ENCODE peak calls at places on chromosomes 3 and 15, in seven cellular contexts. One of them, this sample, is unnamed.

GRCh38 chr3:140298569-140299070 is 363.6 kb downstream of the CLSTN2 start:
- DNase-seq in iris pigment epithelial cell: no peak
- DNase-seq in CD8-positive, alpha-beta memory T cell: no peak
- DNase-seq in AG04450: no peak
- DNase-seq in HTR-8/SVneo: no peak
- DNase-seq in stimulated activated CD4-positive, alpha-beta T cell treated with anti-CD3 and anti-CD28 coated beads, Interleukin-2, amount 100 ng/mL, for 48 hours: no peak
- DNase-seq in NCI-H1105 treated with DMSO at 0.1 percent for 48 hours: no peak
- DNase-seq in this sample: no peak

GRCh38 chr15:59249816-59250215 is 43.2 kb downstream of the LDHAL6B start:
- DNase-seq in iris pigment epithelial cell: no peak
- DNase-seq in CD8-positive, alpha-beta memory T cell: no peak
- DNase-seq in AG04450: no peak
- DNase-seq in HTR-8/SVneo: no peak
- DNase-seq in stimulated activated CD4-positive, alpha-beta T cell treated with anti-CD3 and anti-CD28 coated beads, Interleukin-2, amount 100 ng/mL, for 48 hours: no peak
- DNase-seq in NCI-H1105 treated with DMSO at 0.1 percent for 48 hours: no peak
- DNase-seq in this sample: no peak

GRCh38 chr3:10782011-10782410 is 34.0 kb upstream of the SLC6A11 start:
- DNase-seq in iris pigment epithelial cell: no peak
- DNase-seq in CD8-positive, alpha-beta memory T cell: no peak
- DNase-seq in AG04450: no peak
- DNase-seq in HTR-8/SVneo: no peak
- DNase-seq in stimulated activated CD4-positive, alpha-beta T cell treated with anti-CD3 and anti-CD28 coated beads, Interleukin-2, amount 100 ng/mL, for 48 hours: no peak
- DNase-seq in NCI-H1105 treated with DMSO at 0.1 percent for 48 hours: peak; percentile 37
- DNase-seq in this sample: no peak

GRCh38 chr3:178971614-178972013 is 100.0 kb downstream of the ZMAT3 start:
- DNase-seq in iris pigment epithelial cell: peak; percentile 47
- DNase-seq in CD8-positive, alpha-beta memory T cell: no peak
- DNase-seq in AG04450: no peak
- DNase-seq in HTR-8/SVneo: peak; percentile 4
- DNase-seq in stimulated activated CD4-positive, alpha-beta T cell treated with anti-CD3 and anti-CD28 coated beads, Interleukin-2, amount 100 ng/mL, for 48 hours: no peak
- DNase-seq in NCI-H1105 treated with DMSO at 0.1 percent for 48 hours: no peak
- DNase-seq in this sample: no peak

GRCh38 chr3:183490653-183491052 is 62.2 kb upstream of the MCF2L2 start:
- DNase-seq in iris pigment epithelial cell: peak; percentile 74
- DNase-seq in CD8-positive, alpha-beta memory T cell: no peak
- DNase-seq in AG04450: no peak
- DNase-seq in HTR-8/SVneo: no peak
- DNase-seq in stimulated activated CD4-positive, alpha-beta T cell treated with anti-CD3 and anti-CD28 coated beads, Interleukin-2, amount 100 ng/mL, for 48 hours: no peak
- DNase-seq in NCI-H1105 treated with DMSO at 0.1 percent for 48 hours: peak; percentile 80
- DNase-seq in this sample: no peak

GRCh38 chr15:58472821-58473581 is 41.2 kb downstream of the LIPC start:
- DNase-seq in iris pigment epithelial cell: peak; percentile 42
- DNase-seq in CD8-positive, alpha-beta memory T cell: peak; percentile 29
- DNase-seq in AG04450: no peak
- DNase-seq in HTR-8/SVneo: no peak
- DNase-seq in stimulated activated CD4-positive, alpha-beta T cell treated with anti-CD3 and anti-CD28 coated beads, Interleukin-2, amount 100 ng/mL, for 48 hours: peak; percentile 11
- DNase-seq in NCI-H1105 treated with DMSO at 0.1 percent for 48 hours: no peak
- DNase-seq in this sample: no peak

GRCh38 chr15:75843618-75844610 is 667 bp downstream of the UBE2Q2 start:
- DNase-seq in iris pigment epithelial cell: peak; percentile 66
- DNase-seq in CD8-positive, alpha-beta memory T cell: peak; percentile 34
- DNase-seq in AG04450: no peak
- DNase-seq in HTR-8/SVneo: peak; percentile 33
- DNase-seq in stimulated activated CD4-positive, alpha-beta T cell treated with anti-CD3 and anti-CD28 coated beads, Interleukin-2, amount 100 ng/mL, for 48 hours: peak; percentile 28
- DNase-seq in NCI-H1105 treated with DMSO at 0.1 percent for 48 hours: peak; percentile 45
- DNase-seq in this sample: no peak

GRCh38 chr3:146187334-146187950 is 26.5 kb upstream of the PLOD2 start:
- DNase-seq in iris pigment epithelial cell: no peak
- DNase-seq in CD8-positive, alpha-beta memory T cell: no peak
- DNase-seq in AG04450: no peak
- DNase-seq in HTR-8/SVneo: no peak
- DNase-seq in stimulated activated CD4-positive, alpha-beta T cell treated with anti-CD3 and anti-CD28 coated beads, Interleukin-2, amount 100 ng/mL, for 48 hours: no peak
- DNase-seq in NCI-H1105 treated with DMSO at 0.1 percent for 48 hours: peak; percentile 47
- DNase-seq in this sample: no peak

GRCh38 chr3:11592460-11593298 is 51.0 kb downstream of the VGLL4 start:
- DNase-seq in iris pigment epithelial cell: peak; percentile 43
- DNase-seq in CD8-positive, alpha-beta memory T cell: no peak
- DNase-seq in AG04450: no peak
- DNase-seq in HTR-8/SVneo: no peak
- DNase-seq in stimulated activated CD4-positive, alpha-beta T cell treated with anti-CD3 and anti-CD28 coated beads, Interleukin-2, amount 100 ng/mL, for 48 hours: no peak
- DNase-seq in NCI-H1105 treated with DMSO at 0.1 percent for 48 hours: no peak
- DNase-seq in this sample: no peak

GRCh38 chr3:10249833-10250232 is 1.6 kb downstream of the TATDN2 start:
- DNase-seq in iris pigment epithelial cell: peak; percentile 71
- DNase-seq in CD8-positive, alpha-beta memory T cell: no peak
- DNase-seq in AG04450: no peak
- DNase-seq in HTR-8/SVneo: no peak
- DNase-seq in stimulated activated CD4-positive, alpha-beta T cell treated with anti-CD3 and anti-CD28 coated beads, Interleukin-2, amount 100 ng/mL, for 48 hours: no peak
- DNase-seq in NCI-H1105 treated with DMSO at 0.1 percent for 48 hours: no peak
- DNase-seq in this sample: no peak

GRCh38 chr15:59360896-59361295 is 11.8 kb downstream of the MYO1E start:
- DNase-seq in iris pigment epithelial cell: no peak
- DNase-seq in CD8-positive, alpha-beta memory T cell: no peak
- DNase-seq in AG04450: no peak
- DNase-seq in HTR-8/SVneo: no peak
- DNase-seq in stimulated activated CD4-positive, alpha-beta T cell treated with anti-CD3 and anti-CD28 coated beads, Interleukin-2, amount 100 ng/mL, for 48 hours: no peak
- DNase-seq in NCI-H1105 treated with DMSO at 0.1 percent for 48 hours: no peak
- DNase-seq in this sample: no peak

GRCh38 chr3:36362973-36363372 is 17.3 kb upstream of the STAC start:
- DNase-seq in iris pigment epithelial cell: peak; percentile 56
- DNase-seq in CD8-positive, alpha-beta memory T cell: no peak
- DNase-seq in AG04450: no peak
- DNase-seq in HTR-8/SVneo: peak; percentile 59
- DNase-seq in stimulated activated CD4-positive, alpha-beta T cell treated with anti-CD3 and anti-CD28 coated beads, Interleukin-2, amount 100 ng/mL, for 48 hours: no peak
- DNase-seq in NCI-H1105 treated with DMSO at 0.1 percent for 48 hours: no peak
- DNase-seq in this sample: peak; percentile 53

GRCh38 chr3:81955908-81956307 is 194.5 kb upstream of the GBE1 start:
- DNase-seq in iris pigment epithelial cell: no peak
- DNase-seq in CD8-positive, alpha-beta memory T cell: no peak
- DNase-seq in AG04450: no peak
- DNase-seq in HTR-8/SVneo: no peak
- DNase-seq in stimulated activated CD4-positive, alpha-beta T cell treated with anti-CD3 and anti-CD28 coated beads, Interleukin-2, amount 100 ng/mL, for 48 hours: no peak
- DNase-seq in NCI-H1105 treated with DMSO at 0.1 percent for 48 hours: no peak
- DNase-seq in this sample: no peak

GRCh38 chr3:171862993-171863521 is 19.9 kb downstream of the TMEM212 start:
- DNase-seq in iris pigment epithelial cell: peak; percentile 71
- DNase-seq in CD8-positive, alpha-beta memory T cell: no peak
- DNase-seq in AG04450: no peak
- DNase-seq in HTR-8/SVneo: no peak
- DNase-seq in stimulated activated CD4-positive, alpha-beta T cell treated with anti-CD3 and anti-CD28 coated beads, Interleukin-2, amount 100 ng/mL, for 48 hours: no peak
- DNase-seq in NCI-H1105 treated with DMSO at 0.1 percent for 48 hours: no peak
- DNase-seq in this sample: no peak

GRCh38 chr15:67836477-67836876 is 3.4 kb downstream of the RNU6-1 start:
- DNase-seq in iris pigment epithelial cell: peak; percentile 29
- DNase-seq in CD8-positive, alpha-beta memory T cell: peak; percentile 44
- DNase-seq in AG04450: no peak
- DNase-seq in HTR-8/SVneo: no peak
- DNase-seq in stimulated activated CD4-positive, alpha-beta T cell treated with anti-CD3 and anti-CD28 coated beads, Interleukin-2, amount 100 ng/mL, for 48 hours: peak; percentile 52
- DNase-seq in NCI-H1105 treated with DMSO at 0.1 percent for 48 hours: no peak
- DNase-seq in this sample: no peak

GRCh38 chr3:139225551-139225950 is 118.3 kb upstream of the MRPS22 start:
- DNase-seq in iris pigment epithelial cell: no peak
- DNase-seq in CD8-positive, alpha-beta memory T cell: no peak
- DNase-seq in AG04450: no peak
- DNase-seq in HTR-8/SVneo: no peak
- DNase-seq in stimulated activated CD4-positive, alpha-beta T cell treated with anti-CD3 and anti-CD28 coated beads, Interleukin-2, amount 100 ng/mL, for 48 hours: no peak
- DNase-seq in NCI-H1105 treated with DMSO at 0.1 percent for 48 hours: no peak
- DNase-seq in this sample: no peak

GRCh38 chr3:112143251-112143650 is 10.2 kb upstream of the GCSAM start:
- DNase-seq in iris pigment epithelial cell: no peak
- DNase-seq in CD8-positive, alpha-beta memory T cell: no peak
- DNase-seq in AG04450: no peak
- DNase-seq in HTR-8/SVneo: no peak
- DNase-seq in stimulated activated CD4-positive, alpha-beta T cell treated with anti-CD3 and anti-CD28 coated beads, Interleukin-2, amount 100 ng/mL, for 48 hours: no peak
- DNase-seq in NCI-H1105 treated with DMSO at 0.1 percent for 48 hours: no peak
- DNase-seq in this sample: no peak

GRCh38 chr15:38496151-38496550 is 42.2 kb downstream of the FAM98B start:
- DNase-seq in iris pigment epithelial cell: no peak
- DNase-seq in CD8-positive, alpha-beta memory T cell: no peak
- DNase-seq in AG04450: no peak
- DNase-seq in HTR-8/SVneo: no peak
- DNase-seq in stimulated activated CD4-positive, alpha-beta T cell treated with anti-CD3 and anti-CD28 coated beads, Interleukin-2, amount 100 ng/mL, for 48 hours: no peak
- DNase-seq in NCI-H1105 treated with DMSO at 0.1 percent for 48 hours: no peak
- DNase-seq in this sample: no peak

GRCh38 chr3:52528596-52529375 is 4.9 kb downstream of the NT5DC2 start:
- DNase-seq in iris pigment epithelial cell: no peak
- DNase-seq in CD8-positive, alpha-beta memory T cell: no peak
- DNase-seq in AG04450: no peak
- DNase-seq in HTR-8/SVneo: no peak
- DNase-seq in stimulated activated CD4-positive, alpha-beta T cell treated with anti-CD3 and anti-CD28 coated beads, Interleukin-2, amount 100 ng/mL, for 48 hours: no peak
- DNase-seq in NCI-H1105 treated with DMSO at 0.1 percent for 48 hours: no peak
- DNase-seq in this sample: no peak

GRCh38 chr3:149247025-149247710 is 25.5 kb upstream of the CP start:
- DNase-seq in iris pigment epithelial cell: peak; percentile 36
- DNase-seq in CD8-positive, alpha-beta memory T cell: no peak
- DNase-seq in AG04450: no peak
- DNase-seq in HTR-8/SVneo: no peak
- DNase-seq in stimulated activated CD4-positive, alpha-beta T cell treated with anti-CD3 and anti-CD28 coated beads, Interleukin-2, amount 100 ng/mL, for 48 hours: no peak
- DNase-seq in NCI-H1105 treated with DMSO at 0.1 percent for 48 hours: no peak
- DNase-seq in this sample: no peak

GRCh38 chr3:113000691-113001090 is 9.9 kb downstream of the GTPBP8 start:
- DNase-seq in iris pigment epithelial cell: peak; percentile 15
- DNase-seq in CD8-positive, alpha-beta memory T cell: no peak
- DNase-seq in AG04450: no peak
- DNase-seq in HTR-8/SVneo: no peak
- DNase-seq in stimulated activated CD4-positive, alpha-beta T cell treated with anti-CD3 and anti-CD28 coated beads, Interleukin-2, amount 100 ng/mL, for 48 hours: no peak
- DNase-seq in NCI-H1105 treated with DMSO at 0.1 percent for 48 hours: no peak
- DNase-seq in this sample: no peak

GRCh38 chr15:77144028-77144427 is 73.1 kb upstream of the TSPAN3 start:
- DNase-seq in iris pigment epithelial cell: peak; percentile 83
- DNase-seq in CD8-positive, alpha-beta memory T cell: no peak
- DNase-seq in AG04450: no peak
- DNase-seq in HTR-8/SVneo: no peak
- DNase-seq in stimulated activated CD4-positive, alpha-beta T cell treated with anti-CD3 and anti-CD28 coated beads, Interleukin-2, amount 100 ng/mL, for 48 hours: no peak
- DNase-seq in NCI-H1105 treated with DMSO at 0.1 percent for 48 hours: no peak
- DNase-seq in this sample: no peak

GRCh38 chr15:63509056-63509696 is 4.8 kb downstream of the USP3 start:
- DNase-seq in iris pigment epithelial cell: no peak
- DNase-seq in CD8-positive, alpha-beta memory T cell: no peak
- DNase-seq in AG04450: no peak
- DNase-seq in HTR-8/SVneo: no peak
- DNase-seq in stimulated activated CD4-positive, alpha-beta T cell treated with anti-CD3 and anti-CD28 coated beads, Interleukin-2, amount 100 ng/mL, for 48 hours: no peak
- DNase-seq in NCI-H1105 treated with DMSO at 0.1 percent for 48 hours: no peak
- DNase-seq in this sample: no peak

GRCh38 chr15:66844041-66844746 is 142.2 kb downstream of the SMAD6 start:
- DNase-seq in iris pigment epithelial cell: no peak
- DNase-seq in CD8-positive, alpha-beta memory T cell: no peak
- DNase-seq in AG04450: no peak
- DNase-seq in HTR-8/SVneo: no peak
- DNase-seq in stimulated activated CD4-positive, alpha-beta T cell treated with anti-CD3 and anti-CD28 coated beads, Interleukin-2, amount 100 ng/mL, for 48 hours: no peak
- DNase-seq in NCI-H1105 treated with DMSO at 0.1 percent for 48 hours: no peak
- DNase-seq in this sample: no peak

GRCh38 chr3:18190646-18191045 is 234.5 kb downstream of the SATB1 start:
- DNase-seq in iris pigment epithelial cell: no peak
- DNase-seq in CD8-positive, alpha-beta memory T cell: no peak
- DNase-seq in AG04450: no peak
- DNase-seq in HTR-8/SVneo: no peak
- DNase-seq in stimulated activated CD4-positive, alpha-beta T cell treated with anti-CD3 and anti-CD28 coated beads, Interleukin-2, amount 100 ng/mL, for 48 hours: no peak
- DNase-seq in NCI-H1105 treated with DMSO at 0.1 percent for 48 hours: no peak
- DNase-seq in this sample: no peak

GRCh38 chr15:39553947-39554731 is 26.7 kb upstream of the THBS1 start:
- DNase-seq in iris pigment epithelial cell: no peak
- DNase-seq in CD8-positive, alpha-beta memory T cell: no peak
- DNase-seq in AG04450: no peak
- DNase-seq in HTR-8/SVneo: no peak
- DNase-seq in stimulated activated CD4-positive, alpha-beta T cell treated with anti-CD3 and anti-CD28 coated beads, Interleukin-2, amount 100 ng/mL, for 48 hours: no peak
- DNase-seq in NCI-H1105 treated with DMSO at 0.1 percent for 48 hours: peak; percentile 92
- DNase-seq in this sample: no peak